ENCODE peak calls at places on chromosomes 12 and 14, in eight cellular contexts. J, N, X, Q, B, S, O and Z are unnamed samples.

GRCh38 chr12:97082029-97082428 is 175.0 kb downstream of the NEDD1 start:
- DNase-seq in J (no peak), N (no peak), X (no peak), Q (no peak), B (no peak), S (no peak), O (no peak), Z (no peak)

GRCh38 chr14:44404021-44404420 is 103.1 kb downstream of the FSCB start:
- DNase-seq in J (no peak), N (no peak), X (no peak), Q (no peak), B (peak), S (no peak), O (no peak), Z (no peak)

GRCh38 chr12:116166306-116166705 is 111.2 kb downstream of the MED13L start:
- DNase-seq in J (no peak), N (no peak), X (no peak), Q (no peak), B (no peak), S (no peak), O (no peak), Z (no peak)

GRCh38 chr12:32897688-32898573 is 1.4 kb upstream of the PKP2 start:
- DNase-seq in J (no peak), N (no peak), X (no peak), Q (no peak), B (no peak), S (no peak), O (no peak), Z (no peak)

GRCh38 chr12:8841778-8842177 is 19.4 kb downstream of the A2ML1 start:
- DNase-seq in J (no peak), N (no peak), X (no peak), Q (no peak), B (no peak), S (no peak), O (no peak), Z (no peak)

GRCh38 chr12:25843976-25844375 is 114.5 kb upstream of the RASSF8 start:
- DNase-seq in J (no peak), N (no peak), X (no peak), Q (no peak), B (no peak), S (no peak), O (no peak), Z (no peak)

GRCh38 chr12:29781176-29781575 is 2.6 kb downstream of the TMTC1 start:
- DNase-seq in J (no peak), N (no peak), X (no peak), Q (no peak), B (no peak), S (no peak), O (no peak), Z (no peak)

GRCh38 chr14:81400202-81400678 is at the start of gene STON2:
- DNase-seq in J (no peak), N (peak), X (no peak), Q (no peak), B (peak), S (peak), O (no peak), Z (peak)

GRCh38 chr12:107134558-107134957 is 41.2 kb upstream of the CRY1 start:
- DNase-seq in J (no peak), N (no peak), X (peak), Q (no peak), B (no peak), S (no peak), O (no peak), Z (no peak)

GRCh38 chr14:70857499-70857895 is 48.2 kb upstream of the MAP3K9 start:
- DNase-seq in J (no peak), N (no peak), X (no peak), Q (no peak), B (no peak), S (peak), O (no peak), Z (no peak)

GRCh38 chr12:20868277-20868676 is 57.8 kb downstream of the SLCO1B3 start:
- DNase-seq in J (no peak), N (no peak), X (no peak), Q (no peak), B (no peak), S (no peak), O (no peak), Z (no peak)

GRCh38 chr12:100716949-100717732 is 77.4 kb upstream of the ANO4 start:
- DNase-seq in J (no peak), N (no peak), X (peak), Q (peak), B (peak), S (peak), O (peak), Z (no peak)

GRCh38 chr14:94697773-94698556 is 71.9 kb downstream of the GSC start:
- DNase-seq in J (no peak), N (no peak), X (no peak), Q (no peak), B (no peak), S (no peak), O (no peak), Z (no peak)

GRCh38 chr12:22577667-22578066 is 33.3 kb upstream of the C2CD5 start:
- DNase-seq in J (no peak), N (no peak), X (no peak), Q (no peak), B (peak), S (no peak), O (no peak), Z (no peak)

GRCh38 chr12:107320031-107320928 is 226.9 kb upstream of the CRY1 start:
- DNase-seq in J (peak), N (peak), X (peak), Q (peak), B (peak), S (peak), O (peak), Z (no peak)

GRCh38 chr14:61103541-61104339 is 122.7 kb downstream of the SLC38A6 start:
- DNase-seq in J (no peak), N (peak), X (no peak), Q (no peak), B (peak), S (peak), O (peak), Z (peak)

GRCh38 chr12:53049582-53050318 is at the start of gene TNS2:
- DNase-seq in J (peak), N (peak), X (peak), Q (peak), B (peak), S (no peak), O (peak), Z (no peak)

GRCh38 chr14:33914676-33915516 is 36.0 kb downstream of the EGLN3 start:
- DNase-seq in J (no peak), N (no peak), X (no peak), Q (no peak), B (peak), S (peak), O (no peak), Z (peak)

GRCh38 chr12:118050972-118051910 is 9.7 kb downstream of the WSB2 start:
- DNase-seq in J (no peak), N (no peak), X (no peak), Q (no peak), B (no peak), S (no peak), O (no peak), Z (no peak)

GRCh38 chr12:72547593-72547992 is 275.4 kb downstream of the TRHDE start:
- DNase-seq in J (no peak), N (no peak), X (no peak), Q (no peak), B (peak), S (peak), O (no peak), Z (peak)

GRCh38 chr14:96583605-96584041 is 81.4 kb downstream of the PAPOLA start:
- DNase-seq in J (no peak), N (no peak), X (no peak), Q (no peak), B (no peak), S (no peak), O (no peak), Z (no peak)

GRCh38 chr14:56422703-56423213 is 156.8 kb upstream of the TMEM260 start:
- DNase-seq in J (peak), N (peak), X (peak), Q (no peak), B (peak), S (peak), O (peak), Z (peak)

GRCh38 chr12:27999521-27999920 is 27.0 kb upstream of the PTHLH start:
- DNase-seq in J (no peak), N (no peak), X (no peak), Q (no peak), B (peak), S (peak), O (no peak), Z (peak)

GRCh38 chr12:27996761-27997160 is 24.2 kb upstream of the PTHLH start:
- DNase-seq in J (no peak), N (no peak), X (no peak), Q (no peak), B (peak), S (no peak), O (no peak), Z (no peak)

GRCh38 chr12:27998170-27999110 is 25.9 kb upstream of the PTHLH start:
- DNase-seq in J (no peak), N (no peak), X (no peak), Q (no peak), B (no peak), S (no peak), O (no peak), Z (no peak)

GRCh38 chr12:27999970-28000369 is 27.4 kb upstream of the PTHLH start:
- DNase-seq in J (no peak), N (no peak), X (no peak), Q (no peak), B (no peak), S (peak), O (no peak), Z (peak)

DNA sequence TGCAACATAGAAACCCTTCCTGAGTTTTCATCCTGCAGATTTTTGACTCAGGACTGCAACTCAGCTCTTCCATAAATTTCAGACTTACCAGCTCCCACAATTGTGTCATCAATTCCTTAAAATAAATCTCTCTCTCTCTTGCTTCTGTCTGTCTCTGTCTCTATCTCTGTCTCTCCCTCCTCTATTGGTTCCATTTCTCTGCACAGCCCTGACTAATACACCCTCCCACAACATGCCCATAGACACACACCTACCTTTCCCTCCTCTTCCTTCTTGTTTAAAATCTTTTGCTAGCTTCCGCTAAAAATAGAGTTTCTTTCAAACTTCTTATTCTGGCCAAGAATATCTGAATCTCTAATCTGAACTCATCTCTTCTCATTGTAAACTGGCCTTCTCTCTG is 22.9 kb upstream of the PTHLH start:
- DNase-seq in J (no peak), N (no peak), X (no peak), Q (no peak), B (no peak), S (no peak), O (no peak), Z (no peak)
- TF ChIP-seq CTCF in J (no peak), N (no peak), X (no peak), Q (no peak), B (no peak), S (no peak), O (no peak), Z (no peak)

GRCh38 chr12:13252024-13252423 is 55.5 kb downstream of the EMP1 start:
- DNase-seq in J (no peak), N (no peak), X (no peak), Q (no peak), B (no peak), S (no peak), O (no peak), Z (no peak)

GRCh38 chr12:13251496-13251895 is 55.0 kb downstream of the EMP1 start:
- DNase-seq in J (no peak), N (no peak), X (no peak), Q (no peak), B (no peak), S (no peak), O (no peak), Z (no peak)

GRCh38 chr12:13248956-13249355 is 52.4 kb downstream of the EMP1 start:
- DNase-seq in J (no peak), N (no peak), X (no peak), Q (no peak), B (no peak), S (no peak), O (no peak), Z (no peak)

GRCh38 chr12:13252616-13253015 is 56.1 kb downstream of the EMP1 start:
- DNase-seq in J (no peak), N (no peak), X (no peak), Q (no peak), B (no peak), S (no peak), O (no peak), Z (no peak)

GRCh38 chr12:13250416-13250815 is 53.9 kb downstream of the EMP1 start:
- DNase-seq in J (no peak), N (no peak), X (no peak), Q (no peak), B (peak), S (peak), O (no peak), Z (peak)
- TF ChIP-seq CTCF in J (no peak), N (no peak), X (no peak), Q (no peak), B (no peak), S (no peak), O (no peak), Z (no peak)

GRCh38 chr12:57223191-57224165 is 6.0 kb upstream of the SHMT2 start:
- DNase-seq in J (no peak), N (no peak), X (no peak), Q (no peak), B (no peak), S (no peak), O (peak), Z (no peak)

GRCh38 chr12:57225680-57226190 is 3.8 kb upstream of the SHMT2 start:
- DNase-seq in J (no peak), N (no peak), X (no peak), Q (peak), B (no peak), S (no peak), O (no peak), Z (no peak)

GRCh38 chr12:57224278-57224972 is 5.1 kb upstream of the SHMT2 start:
- DNase-seq in J (no peak), N (no peak), X (no peak), Q (no peak), B (no peak), S (no peak), O (no peak), Z (no peak)

GRCh38 chr12:57226588-57227314 is 2.8 kb upstream of the SHMT2 start:
- DNase-seq in J (no peak), N (no peak), X (no peak), Q (peak), B (no peak), S (no peak), O (no peak), Z (no peak)

DNA sequence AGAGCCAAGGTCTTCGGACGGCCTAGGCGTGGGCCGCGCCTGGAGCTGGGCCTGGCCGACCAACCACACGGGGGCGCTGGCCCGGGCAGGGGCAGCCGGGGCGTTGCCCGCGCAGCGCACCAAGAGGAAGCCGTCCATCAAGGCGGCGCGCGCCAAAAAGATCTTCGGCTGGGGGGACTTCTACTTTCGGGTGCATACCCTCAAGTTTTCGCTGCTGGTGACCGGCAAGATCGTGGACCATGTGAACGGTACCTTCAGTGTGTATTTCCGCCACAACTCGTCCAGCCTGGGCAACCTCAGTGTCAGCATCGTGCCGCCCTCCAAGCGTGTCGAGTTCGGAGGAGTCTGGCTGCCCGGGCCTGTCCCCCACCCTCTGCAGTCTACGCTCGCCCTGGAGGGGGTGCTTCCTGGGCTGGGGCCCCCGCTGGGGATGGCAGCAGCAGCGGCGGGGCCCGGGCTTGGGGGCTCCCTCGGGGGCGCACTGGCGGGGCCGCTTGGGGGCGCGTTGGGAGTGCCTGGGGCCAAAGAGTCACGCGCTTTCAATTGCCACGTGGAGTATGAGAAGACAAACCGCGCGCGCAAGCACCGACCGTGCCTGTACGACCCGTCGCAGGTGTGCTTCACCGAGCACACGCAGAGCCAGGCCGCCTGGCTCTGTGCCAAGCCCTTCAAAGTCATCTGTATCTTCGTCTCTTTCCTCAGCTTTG is 4.4 kb upstream of the SHMT2 start:
- DNase-seq in J (peak), N (no peak), X (peak), Q (no peak), B (peak), S (no peak), O (peak), Z (no peak)
- TF ChIP-seq CTCF in J (peak), N (peak), X (peak), Q (peak), B (peak), S (peak), O (peak), Z (peak)

GRCh38 chr14:31172084-31172483 is 35.5 kb downstream of the HECTD1 start:
- DNase-seq in J (no peak), N (no peak), X (no peak), Q (no peak), B (no peak), S (no peak), O (no peak), Z (peak)
- TF ChIP-seq CTCF in J (no peak), N (no peak), X (no peak), Q (no peak), B (no peak), S (no peak), O (no peak), Z (no peak)

GRCh38 chr14:54856152-54856551 is 46.5 kb downstream of the GCH1 start:
- DNase-seq in J (no peak), N (no peak), X (no peak), Q (no peak), B (no peak), S (no peak), O (no peak), Z (no peak)
- TF ChIP-seq CTCF in J (no peak), N (no peak), X (no peak), Q (no peak), B (no peak), S (no peak), O (no peak), Z (no peak)

GRCh38 chr12:131850856-131851559 is 22.8 kb downstream of the MMP17 start:
- DNase-seq in J (no peak), N (no peak), X (no peak), Q (peak), B (peak), S (no peak), O (peak), Z (no peak)
- TF ChIP-seq CTCF in J (no peak), N (peak), X (no peak), Q (peak), B (peak), S (peak), O (peak), Z (no peak)

DNA sequence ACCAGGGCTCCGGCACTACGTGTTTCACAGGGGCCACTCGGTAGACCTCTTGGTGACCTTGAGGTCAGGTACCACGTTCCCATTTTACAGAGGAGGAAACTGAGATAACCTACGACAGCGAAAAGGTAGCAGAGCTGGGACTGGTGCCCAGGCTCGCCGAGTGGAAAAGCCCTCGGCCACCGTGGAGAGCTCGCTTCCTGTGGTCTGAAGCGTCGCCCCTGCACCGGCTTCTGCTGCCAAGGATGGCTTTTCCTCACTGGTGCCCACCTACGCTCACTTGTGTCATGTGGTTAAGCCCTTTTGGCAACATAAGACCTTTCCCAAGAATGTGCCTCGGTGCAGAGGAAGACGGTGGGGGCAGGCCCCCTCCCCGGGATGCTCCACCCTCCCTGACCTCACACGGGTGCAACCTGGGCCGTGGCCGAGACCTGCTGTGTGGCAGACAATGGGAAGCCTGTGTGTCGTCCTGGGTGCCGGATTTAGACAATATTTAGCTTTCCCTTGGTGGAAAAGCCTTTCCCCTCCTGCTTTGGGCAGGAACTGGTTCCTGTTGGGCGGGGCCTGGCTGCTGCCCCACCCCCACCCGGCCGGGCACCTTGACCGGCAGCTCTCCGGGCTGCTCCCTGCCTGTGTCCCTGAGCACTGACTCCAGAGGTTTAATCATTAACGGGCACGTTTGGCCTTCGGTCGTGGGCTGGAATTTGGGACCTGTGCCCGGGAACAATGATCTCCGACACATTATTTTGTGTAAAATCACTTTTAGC is 32.4 kb upstream of the PPP1R13B start:
- DNase-seq in J (peak), N (peak), X (peak), Q (no peak), B (no peak), S (no peak), O (peak), Z (no peak)
- TF ChIP-seq CTCF in J (no peak), N (no peak), X (no peak), Q (no peak), B (no peak), S (no peak), O (no peak), Z (no peak)

GRCh38 chr12:80837342-80837978 is 100.3 kb downstream of the LIN7A start:
- DNase-seq in J (no peak), N (no peak), X (peak), Q (no peak), B (peak), S (peak), O (peak), Z (peak)
- TF ChIP-seq CTCF in J (peak), N (peak), X (peak), Q (peak), B (peak), S (peak), O (peak), Z (peak)